ENCODE peak calls at places on chromosomes 5 and 9, in eight cellular contexts. D is heart left ventricle, N is GM12891, Y is testis, R is stomach, U is endothelial cell of umbilical vein, W is body of pancreas, E is HepG2. G is an unnamed sample.

GRCh38 chr9:15606667-15607472 is 54.0 kb downstream of the CCDC171 start:
- DNase-seq in D (no peak), N (no peak), Y (no peak), R (no peak), U (peak), W (no peak), E (peak), G (peak)

GRCh38 chr9:32378496-32378895 is 5.9 kb upstream of the ACO1 start:
- DNase-seq in D (no peak), N (peak), Y (peak), R (no peak), U (peak), W (peak), E (peak), G (peak)

GRCh38 chr5:119347996-119348395 is 7.8 kb upstream of the TNFAIP8 start:
- DNase-seq in D (no peak), N (no peak), Y (no peak), R (no peak), U (no peak), W (no peak), E (no peak), G (no peak)

GRCh38 chr5:32767948-32768427 is 56.9 kb downstream of the NPR3 start:
- DNase-seq in D (no peak), N (no peak), Y (no peak), R (no peak), U (no peak), W (no peak), E (peak), G (peak)

GRCh38 chr9:93907551-93908199 is 47.5 kb downstream of the BARX1 start:
- DNase-seq in D (no peak), N (no peak), Y (no peak), R (no peak), U (no peak), W (no peak), E (no peak), G (no peak)

GRCh38 chr5:172223901-172224873 is 30.2 kb downstream of the EFCAB9 start:
- DNase-seq in D (no peak), N (no peak), Y (no peak), R (no peak), U (no peak), W (no peak), E (no peak), G (peak)

GRCh38 chr9:127779136-127779981 is 893 bp upstream of the SH2D3C start:
- DNase-seq in D (peak), N (no peak), Y (no peak), R (no peak), U (no peak), W (no peak), E (no peak), G (peak)

GRCh38 chr9:26131891-26132290 is 453.6 kb upstream of the TUSC1 start:
- DNase-seq in D (no peak), N (no peak), Y (no peak), R (no peak), U (peak), W (no peak), E (no peak), G (no peak)

GRCh38 chr9:127664678-127665507 is 41.9 kb upstream of the CFAP157 start:
- DNase-seq in D (no peak), N (no peak), Y (no peak), R (no peak), U (peak), W (no peak), E (peak), G (no peak)

GRCh38 chr9:136381311-136381710 is 7.8 kb upstream of the CARD9 start:
- DNase-seq in D (peak), N (no peak), Y (no peak), R (no peak), U (no peak), W (no peak), E (no peak), G (no peak)

DNA sequence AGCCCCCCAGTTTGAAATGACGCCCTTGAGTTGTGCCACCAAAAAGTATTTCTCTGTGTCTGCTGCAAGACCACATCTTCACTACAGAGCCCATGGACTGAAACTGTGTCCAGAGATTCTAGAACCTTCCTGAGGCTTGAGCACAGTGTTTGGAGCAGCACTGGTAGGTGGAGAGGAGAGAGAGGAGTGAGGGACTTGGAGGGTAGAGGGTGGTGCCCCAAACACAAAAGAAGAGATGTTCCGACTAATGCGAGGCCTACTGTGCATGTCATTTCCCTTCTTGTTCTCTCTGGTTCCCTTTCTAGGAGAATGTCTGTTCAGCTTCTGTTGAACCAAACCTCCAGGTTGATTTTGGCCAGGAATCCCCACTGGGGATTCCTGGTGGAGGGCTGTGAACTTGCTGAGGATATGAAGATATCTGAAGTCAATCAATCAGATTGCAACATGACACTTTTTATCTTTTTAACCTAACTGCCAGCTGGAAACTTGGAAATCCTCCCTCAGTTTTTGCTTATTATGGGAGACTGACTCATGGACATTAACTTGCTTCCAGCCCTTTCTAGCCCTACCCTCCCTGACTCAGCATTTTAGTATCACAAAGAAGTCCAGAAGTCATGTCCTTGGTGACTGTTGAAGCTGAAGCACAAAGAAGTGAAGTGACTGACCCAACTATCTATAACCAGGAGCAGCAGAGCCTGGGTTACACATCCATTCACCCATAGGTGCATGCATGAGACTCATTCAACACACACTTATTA is 154.5 kb downstream of the NR3C1 start:
- DNase-seq in D (no peak), N (no peak), Y (no peak), R (no peak), U (no peak), W (no peak), E (peak), G (peak)
- TF ChIP-seq POLR2A in D (no peak), N (no peak), Y (no peak), R (no peak), U (no peak), W (no peak), E (no peak), G (no peak)

GRCh38 chr5:138575194-138576015 is at the start of gene HSPA9:
- DNase-seq in D (peak), N (peak), Y (peak), R (peak), U (peak), W (peak), E (peak), G (peak)
- TF ChIP-seq POLR2A in D (peak), N (peak), Y (peak), R (peak), U (peak), W (peak), E (peak), G (peak)

GRCh38 chr9:107213080-107213479 is 70.0 kb upstream of the RAD23B start:
- DNase-seq in D (no peak), N (no peak), Y (no peak), R (no peak), U (no peak), W (no peak), E (peak), G (no peak)

GRCh38 chr9:107214381-107214780 is 68.7 kb upstream of the RAD23B start:
- DNase-seq in D (no peak), N (no peak), Y (no peak), R (no peak), U (no peak), W (no peak), E (no peak), G (no peak)

GRCh38 chr9:107212613-107213012 is 70.5 kb upstream of the RAD23B start:
- DNase-seq in D (no peak), N (no peak), Y (no peak), R (no peak), U (no peak), W (no peak), E (peak), G (no peak)

GRCh38 chr9:107214915-107215314 is 68.2 kb upstream of the RAD23B start:
- DNase-seq in D (no peak), N (no peak), Y (no peak), R (no peak), U (no peak), W (no peak), E (no peak), G (no peak)

GRCh38 chr9:107213561-107214028 is 69.5 kb upstream of the RAD23B start:
- DNase-seq in D (no peak), N (no peak), Y (no peak), R (no peak), U (peak), W (no peak), E (peak), G (peak)
- TF ChIP-seq POLR2A in D (no peak), N (no peak), Y (no peak), R (no peak), U (no peak), W (no peak), E (no peak), G (no peak)

DNA sequence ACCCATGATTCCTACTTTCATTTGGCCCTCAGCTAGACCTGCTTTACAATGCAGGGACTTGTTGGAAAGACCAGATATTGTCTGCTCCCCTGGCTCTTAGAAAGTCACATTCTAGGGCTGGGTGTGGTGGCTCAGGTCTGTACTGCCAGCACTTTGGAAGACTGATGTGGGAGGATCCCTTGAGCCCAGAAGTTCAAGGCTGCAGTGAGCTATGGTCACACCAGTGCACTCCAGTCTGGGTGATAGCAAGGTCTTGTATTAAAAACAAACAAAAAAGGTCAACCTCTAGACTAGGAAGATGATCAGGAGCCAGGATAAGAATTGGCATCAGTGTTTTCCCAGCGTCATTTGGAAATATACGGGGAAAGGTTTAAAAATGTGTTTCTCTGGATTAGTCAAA is 145.8 kb downstream of the PALM2AKAP2 start:
- DNase-seq in D (no peak), N (no peak), Y (no peak), R (no peak), U (no peak), W (no peak), E (no peak), G (no peak)
- TF ChIP-seq POLR2A in D (no peak), N (no peak), Y (no peak), R (no peak), U (no peak), W (no peak), E (no peak), G (no peak)

G was measured in NB4.